ENCODE peak calls at places on chromosomes 2 and 18, in seven cellular contexts. One of them, this sample, is unnamed.
A peak's percentile ranks its signal among the peaks of the same experiment; 100 is the strongest.

GRCh38 chr2:238786379-238786778 is 61.5 kb upstream of the TWIST2 start:
- DNase-seq in tibial nerve: no peak
- DNase-seq in sigmoid colon: no peak
- DNase-seq in ovary: no peak
- DNase-seq in thyroid gland: no peak
- DNase-seq in prostate gland: no peak
- DNase-seq in heart left ventricle: no peak
- DNase-seq in this sample: peak; percentile 88

GRCh38 chr2:12412898-12413305 is 303.8 kb upstream of the TRIB2 start:
- DNase-seq in prostate gland: no peak
- DNase-seq in thyroid gland: no peak
- DNase-seq in heart left ventricle: no peak
- DNase-seq in ovary: no peak
- DNase-seq in tibial nerve: no peak
- DNase-seq in sigmoid colon: no peak
- DNase-seq in this sample: no peak

GRCh38 chr2:239882335-239882734 is 142.8 kb downstream of the NDUFA10 start:
- DNase-seq in sigmoid colon: no peak
- DNase-seq in tibial nerve: peak; percentile 43
- DNase-seq in heart left ventricle: no peak
- DNase-seq in ovary: peak; percentile 53
- DNase-seq in thyroid gland: peak; percentile 70
- DNase-seq in prostate gland: peak; percentile 63
- DNase-seq in this sample: peak; percentile 46

GRCh38 chr2:197307933-197308521 is 2.6 kb downstream of the ANKRD44 start:
- DNase-seq in tibial nerve: no peak
- DNase-seq in prostate gland: no peak
- DNase-seq in sigmoid colon: no peak
- DNase-seq in heart left ventricle: no peak
- DNase-seq in thyroid gland: no peak
- DNase-seq in ovary: no peak
- DNase-seq in this sample: no peak

GRCh38 chr2:205321240-205321639 is 361.1 kb upstream of the NRP2 start:
- DNase-seq in heart left ventricle: no peak
- DNase-seq in tibial nerve: no peak
- DNase-seq in prostate gland: no peak
- DNase-seq in thyroid gland: no peak
- DNase-seq in sigmoid colon: no peak
- DNase-seq in ovary: no peak
- DNase-seq in this sample: no peak

GRCh38 chr2:72759755-72760154 is 66.1 kb downstream of the EXOC6B start:
- DNase-seq in heart left ventricle: no peak
- DNase-seq in thyroid gland: no peak
- DNase-seq in prostate gland: no peak
- DNase-seq in ovary: no peak
- DNase-seq in sigmoid colon: no peak
- DNase-seq in tibial nerve: no peak
- DNase-seq in this sample: no peak

GRCh38 chr18:65659312-65659711 is 91.5 kb upstream of the CDH7 start:
- DNase-seq in ovary: no peak
- DNase-seq in thyroid gland: no peak
- DNase-seq in prostate gland: no peak
- DNase-seq in sigmoid colon: no peak
- DNase-seq in tibial nerve: no peak
- DNase-seq in heart left ventricle: no peak
- DNase-seq in this sample: no peak

GRCh38 chr18:24910217-24910616 is 441.7 kb downstream of the ZNF521 start:
- DNase-seq in prostate gland: no peak
- DNase-seq in thyroid gland: no peak
- DNase-seq in sigmoid colon: no peak
- DNase-seq in ovary: no peak
- DNase-seq in tibial nerve: no peak
- DNase-seq in heart left ventricle: no peak
- DNase-seq in this sample: no peak

GRCh38 chr2:203690110-203691047 is 16.1 kb upstream of the CD28 start:
- DNase-seq in thyroid gland: no peak
- DNase-seq in ovary: no peak
- DNase-seq in heart left ventricle: no peak
- DNase-seq in prostate gland: no peak
- DNase-seq in sigmoid colon: no peak
- DNase-seq in tibial nerve: no peak
- DNase-seq in this sample: no peak

GRCh38 chr2:143068094-143068890 is 60.9 kb upstream of the ARHGAP15 start:
- DNase-seq in thyroid gland: no peak
- DNase-seq in sigmoid colon: no peak
- DNase-seq in heart left ventricle: no peak
- DNase-seq in ovary: no peak
- DNase-seq in prostate gland: no peak
- DNase-seq in tibial nerve: no peak
- DNase-seq in this sample: no peak

GRCh38 chr18:9716780-9717563 is 8.9 kb downstream of the RAB31 start:
- DNase-seq in prostate gland: no peak
- DNase-seq in tibial nerve: no peak
- DNase-seq in thyroid gland: no peak
- DNase-seq in heart left ventricle: no peak
- DNase-seq in sigmoid colon: peak; percentile 8
- DNase-seq in ovary: no peak
- DNase-seq in this sample: no peak

GRCh38 chr2:19048593-19049264 is 309.7 kb downstream of the OSR1 start:
- DNase-seq in thyroid gland: no peak
- DNase-seq in prostate gland: peak; percentile 25
- DNase-seq in sigmoid colon: no peak
- DNase-seq in heart left ventricle: no peak
- DNase-seq in ovary: peak; percentile 81
- DNase-seq in tibial nerve: no peak
- DNase-seq in this sample: no peak

GRCh38 chr2:230798769-230799399 is 65.9 kb upstream of the ITM2C start:
- DNase-seq in heart left ventricle: no peak
- DNase-seq in tibial nerve: no peak
- DNase-seq in sigmoid colon: no peak
- DNase-seq in thyroid gland: no peak
- DNase-seq in ovary: no peak
- DNase-seq in prostate gland: peak; percentile 43
- DNase-seq in this sample: no peak

GRCh38 chr2:22855081-22855480 is 529.9 kb upstream of the KLHL29 start:
- DNase-seq in heart left ventricle: no peak
- DNase-seq in sigmoid colon: no peak
- DNase-seq in thyroid gland: no peak
- DNase-seq in tibial nerve: no peak
- DNase-seq in ovary: no peak
- DNase-seq in prostate gland: no peak
- DNase-seq in this sample: no peak

GRCh38 chr2:85369500-85369899 is 14.9 kb downstream of the ELMOD3 start:
- DNase-seq in sigmoid colon: no peak
- DNase-seq in tibial nerve: no peak
- DNase-seq in thyroid gland: no peak
- DNase-seq in heart left ventricle: no peak
- DNase-seq in ovary: no peak
- DNase-seq in prostate gland: peak; percentile 76
- DNase-seq in this sample: no peak

GRCh38 chr2:112640800-112641675 is 4.7 kb upstream of the SLC20A1 start:
- DNase-seq in prostate gland: no peak
- DNase-seq in thyroid gland: no peak
- DNase-seq in ovary: no peak
- DNase-seq in heart left ventricle: no peak
- DNase-seq in tibial nerve: no peak
- DNase-seq in sigmoid colon: no peak
- DNase-seq in this sample: no peak

GRCh38 chr2:48961009-48961408 is 193.3 kb downstream of the FSHR start:
- DNase-seq in prostate gland: no peak
- DNase-seq in sigmoid colon: no peak
- DNase-seq in heart left ventricle: no peak
- DNase-seq in ovary: no peak
- DNase-seq in thyroid gland: no peak
- DNase-seq in tibial nerve: no peak
- DNase-seq in this sample: no peak

GRCh38 chr2:106882658-106883057 is 3.3 kb downstream of the ST6GAL2 start:
- DNase-seq in heart left ventricle: no peak
- DNase-seq in sigmoid colon: no peak
- DNase-seq in ovary: no peak
- DNase-seq in prostate gland: no peak
- DNase-seq in tibial nerve: no peak
- DNase-seq in thyroid gland: peak; percentile 52
- DNase-seq in this sample: peak; percentile 46

GRCh38 chr2:166229678-166230023 is 101.8 kb upstream of the SCN1A start:
- DNase-seq in sigmoid colon: no peak
- DNase-seq in tibial nerve: no peak
- DNase-seq in thyroid gland: no peak
- DNase-seq in ovary: no peak
- DNase-seq in prostate gland: no peak
- DNase-seq in heart left ventricle: no peak
- DNase-seq in this sample: no peak

GRCh38 chr2:44804406-44805235 is 136.9 kb upstream of the SIX3 start:
- DNase-seq in ovary: no peak
- DNase-seq in prostate gland: no peak
- DNase-seq in heart left ventricle: no peak
- DNase-seq in thyroid gland: no peak
- DNase-seq in sigmoid colon: no peak
- DNase-seq in tibial nerve: no peak
- DNase-seq in this sample: no peak

GRCh38 chr2:20169796-20170467 is 55.0 kb downstream of the SDC1 start:
- DNase-seq in prostate gland: no peak
- DNase-seq in heart left ventricle: no peak
- DNase-seq in sigmoid colon: no peak
- DNase-seq in ovary: no peak
- DNase-seq in thyroid gland: no peak
- DNase-seq in tibial nerve: no peak
- DNase-seq in this sample: no peak

GRCh38 chr18:47545613-47546012 is 294.2 kb upstream of the SKOR2 start:
- DNase-seq in tibial nerve: no peak
- DNase-seq in ovary: no peak
- DNase-seq in thyroid gland: no peak
- DNase-seq in prostate gland: no peak
- DNase-seq in sigmoid colon: no peak
- DNase-seq in heart left ventricle: no peak
- DNase-seq in this sample: no peak

GRCh38 chr2:232231514-232231913 is 147.0 kb upstream of the ALPP start:
- DNase-seq in sigmoid colon: no peak
- DNase-seq in heart left ventricle: no peak
- DNase-seq in ovary: no peak
- DNase-seq in prostate gland: no peak
- DNase-seq in tibial nerve: no peak
- DNase-seq in thyroid gland: no peak
- DNase-seq in this sample: no peak

GRCh38 chr2:203905661-203906060 is 30.9 kb upstream of the ICOS start:
- DNase-seq in heart left ventricle: no peak
- DNase-seq in ovary: no peak
- DNase-seq in tibial nerve: no peak
- DNase-seq in thyroid gland: no peak
- DNase-seq in prostate gland: no peak
- DNase-seq in sigmoid colon: no peak
- DNase-seq in this sample: no peak

GRCh38 chr18:10122116-10122515 is 208.3 kb downstream of the VAPA start:
- DNase-seq in tibial nerve: no peak
- DNase-seq in ovary: no peak
- DNase-seq in sigmoid colon: no peak
- DNase-seq in prostate gland: no peak
- DNase-seq in thyroid gland: peak; percentile 60
- DNase-seq in heart left ventricle: no peak
- DNase-seq in this sample: no peak

DNA sequence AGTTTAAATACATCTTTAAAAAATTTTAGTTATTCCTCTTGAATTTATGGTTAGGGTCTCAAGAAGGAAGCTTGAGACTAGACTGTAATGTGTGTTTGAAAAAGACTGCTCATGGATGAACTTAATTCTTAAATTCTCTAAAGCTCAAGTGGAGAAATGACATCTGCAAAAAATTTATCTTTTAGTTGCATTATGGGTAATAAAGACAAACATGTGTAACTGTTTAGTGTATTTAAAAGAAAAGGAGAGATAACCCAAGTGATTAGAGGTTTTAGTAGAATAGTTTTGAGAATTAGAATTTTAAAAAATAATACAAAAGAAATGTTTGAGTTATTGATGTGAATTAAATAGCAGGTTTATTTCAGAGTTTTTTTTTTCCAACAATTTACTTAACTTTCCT is 36.7 kb downstream of the GALNT1 start:
- DNase-seq in sigmoid colon: no peak
- DNase-seq in ovary: no peak
- DNase-seq in heart left ventricle: no peak
- DNase-seq in tibial nerve: no peak
- DNase-seq in prostate gland: no peak
- DNase-seq in thyroid gland: no peak
- DNase-seq in this sample: no peak
- H3K4me3 ChIP-seq in sigmoid colon: no peak overlapping the region
- H3K4me3 ChIP-seq in ovary: no peak overlapping the region
- H3K4me3 ChIP-seq in heart left ventricle: no peak overlapping the region
- H3K4me3 ChIP-seq in tibial nerve: no peak overlapping the region
- H3K4me3 ChIP-seq in prostate gland: no peak overlapping the region
- H3K4me3 ChIP-seq in thyroid gland: no peak overlapping the region
- H3K4me3 ChIP-seq in this sample: no peak overlapping the region

DNA sequence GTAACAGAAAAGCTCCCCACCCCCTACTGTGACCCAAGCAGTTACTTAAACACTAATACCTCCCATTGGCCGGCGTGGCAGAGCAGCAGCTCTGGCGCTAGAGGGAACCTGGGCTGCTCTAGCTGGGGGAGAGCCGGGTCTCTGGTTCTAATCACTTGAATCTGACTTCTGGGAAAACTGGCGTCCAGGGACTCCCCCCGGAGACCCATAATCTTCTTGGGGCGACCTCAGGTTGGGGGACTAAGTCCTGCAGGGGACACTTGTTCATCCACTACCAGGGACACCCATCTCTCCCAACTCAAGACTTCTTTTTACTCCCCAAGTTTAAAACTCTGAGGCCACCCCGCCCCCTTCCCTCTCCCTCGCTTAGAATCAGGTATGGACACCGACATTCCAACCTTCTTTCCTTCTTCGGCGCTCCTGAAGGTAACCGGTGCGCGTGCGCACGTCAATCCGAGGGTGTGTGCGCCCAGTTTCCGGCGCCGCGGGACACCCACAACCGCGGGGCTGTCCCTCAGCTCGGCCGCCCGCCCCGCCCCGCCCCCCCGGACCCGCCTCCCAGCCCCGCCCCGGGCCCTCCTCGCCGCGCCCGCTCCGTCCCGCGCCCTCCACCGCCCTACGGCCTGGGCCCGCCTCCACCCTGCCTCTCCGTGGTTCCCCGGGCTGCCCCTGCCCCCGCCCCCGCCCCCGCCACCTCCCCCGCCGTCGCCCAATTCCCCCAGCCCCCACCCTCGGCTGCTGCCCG is at the start of gene ERICH2:
- DNase-seq in sigmoid colon: peak; percentile 88
- DNase-seq in ovary: peak; percentile 79
- DNase-seq in thyroid gland: peak; percentile 82
- DNase-seq in tibial nerve: peak; percentile 35
- DNase-seq in heart left ventricle: peak; percentile 90
- DNase-seq in prostate gland: peak; percentile 79
- DNase-seq in this sample: peak; percentile 39
- TF ChIP-seq POLR2A in sigmoid colon: no peak
- TF ChIP-seq POLR2A in ovary: no peak
- TF ChIP-seq POLR2A in thyroid gland: no peak
- TF ChIP-seq POLR2A in tibial nerve: peak; percentile 22
- TF ChIP-seq POLR2A in heart left ventricle: no peak
- TF ChIP-seq POLR2A in prostate gland: no peak
- TF ChIP-seq POLR2A in this sample: no peak

GRCh38 chr18:11125372-11126315 is 23.7 kb downstream of the PIEZO2 start:
- DNase-seq in thyroid gland: no peak
- DNase-seq in sigmoid colon: no peak
- DNase-seq in ovary: no peak
- DNase-seq in prostate gland: no peak
- DNase-seq in tibial nerve: no peak
- DNase-seq in heart left ventricle: no peak
- DNase-seq in this sample: no peak
- TF ChIP-seq CTCF in thyroid gland: no peak
- TF ChIP-seq CTCF in sigmoid colon: no peak
- TF ChIP-seq CTCF in ovary: no peak
- TF ChIP-seq CTCF in prostate gland: no peak
- TF ChIP-seq CTCF in tibial nerve: no peak
- TF ChIP-seq CTCF in heart left ventricle: no peak
- TF ChIP-seq CTCF in this sample: no peak

GRCh38 chr18:43471873-43472272 is 194.6 kb upstream of the SYT4 start:
- DNase-seq in thyroid gland: peak; percentile 30
- DNase-seq in sigmoid colon: no peak
- DNase-seq in heart left ventricle: no peak
- DNase-seq in prostate gland: no peak
- DNase-seq in ovary: no peak
- DNase-seq in tibial nerve: no peak
- DNase-seq in this sample: no peak
- H3K4me3 ChIP-seq in thyroid gland: no peak overlapping the region
- H3K4me3 ChIP-seq in sigmoid colon: no peak overlapping the region
- H3K4me3 ChIP-seq in heart left ventricle: no peak overlapping the region
- H3K4me3 ChIP-seq in prostate gland: no peak overlapping the region
- H3K4me3 ChIP-seq in ovary: no peak overlapping the region
- H3K4me3 ChIP-seq in tibial nerve: no peak overlapping the region
- H3K4me3 ChIP-seq in this sample: no peak overlapping the region